ENCODE peak calls at places on chromosomes 4 and X, in nine cellular contexts. X is neural progenitor cell, V is EL, D is fibroblast of lung, C is NCI-H2029, A is HS-27A, S is foreskin fibroblast, K is ELR, Y is iris pigment epithelial cell. O is an unnamed sample.

GRCh38 chr4:13994016-13994415 is 366.5 kb upstream of the BOD1L1 start:
- DNase-seq in K (no peak), C (no peak), D (no peak), S (no peak), X (no peak), A (no peak), V (no peak), Y (no peak), O (no peak)

GRCh38 chrX:38804481-38805293 is 3.4 kb downstream of the MID1IP1 start:
- DNase-seq in D (no peak), Y (peak; percentile 36), X (peak; percentile 46), S (peak; percentile 51), V (peak; percentile 19), A (no peak), C (peak; percentile 0), K (peak; percentile 51), O (peak; percentile 59)

GRCh38 chrX:97167333-97167732 is 283.6 kb downstream of the RPA4 start:
- DNase-seq in K (no peak), C (no peak), Y (no peak), D (no peak), S (no peak), V (no peak), A (no peak), X (no peak), O (no peak)

GRCh38 chrX:119479845-119480244 is 11.6 kb downstream of the SLC25A5 start:
- DNase-seq in V (no peak), S (no peak), A (no peak), C (peak; percentile 39), X (no peak), K (no peak), Y (no peak), D (no peak), O (no peak)

GRCh38 chr4:87377816-87378215 is 13.2 kb downstream of the HSD17B11 start:
- DNase-seq in K (no peak), A (no peak), Y (no peak), V (no peak), X (no peak), D (no peak), C (no peak), S (no peak), O (no peak)

GRCh38 chr4:54082168-54082567 is 17.8 kb upstream of the CHIC2 start:
- DNase-seq in X (no peak), D (peak; percentile 99), Y (peak; percentile 96), V (peak; percentile 99), A (peak; percentile 100), C (no peak), S (peak; percentile 99), K (peak; percentile 98), O (peak; percentile 91)

GRCh38 chr4:83548151-83548905 is 12.4 kb downstream of the GPAT3 start:
- DNase-seq in Y (peak; percentile 96), X (no peak), D (peak; percentile 95), K (peak; percentile 98), A (peak; percentile 73), C (peak; percentile 80), V (peak; percentile 92), S (peak; percentile 97), O (peak; percentile 91)

GRCh38 chr4:168309781-168310180 is 8.8 kb downstream of the DDX60 start:
- DNase-seq in X (no peak), S (no peak), D (peak; percentile 26), A (no peak), Y (peak; percentile 28), V (no peak), C (peak; percentile 51), K (no peak), O (no peak)

GRCh38 chr4:2451036-2451520 is 17.8 kb upstream of the RNF4 start:
- DNase-seq in A (no peak), Y (no peak), S (no peak), C (no peak), V (no peak), D (no peak), K (no peak), X (no peak), O (peak; percentile 47)

GRCh38 chr4:119543187-119543586 is 85.4 kb downstream of the PDE5A start:
- DNase-seq in C (no peak), X (no peak), S (no peak), A (no peak), K (no peak), V (no peak), Y (no peak), D (no peak), O (no peak)

GRCh38 chr4:163540977-163541376 is 46.5 kb downstream of the TMA16 start:
- DNase-seq in D (peak; percentile 93), K (peak; percentile 90), A (no peak), S (peak; percentile 90), X (no peak), V (peak; percentile 90), C (no peak), Y (peak; percentile 92), O (peak; percentile 73)

GRCh38 chr4:70530997-70531396 is 12.6 kb downstream of the AMTN start:
- DNase-seq in K (no peak), D (no peak), S (no peak), X (no peak), V (no peak), Y (no peak), A (no peak), C (no peak), O (no peak)

GRCh38 chr4:152780267-152780811 is 585 bp downstream of the ARFIP1 start:
- DNase-seq in V (peak; percentile 48), Y (peak; percentile 20), X (peak; percentile 52), A (peak; percentile 19), D (no peak), K (peak; percentile 52), C (no peak), S (peak; percentile 53), O (peak; percentile 72)

GRCh38 chrX:18377802-18378201 is 23.3 kb upstream of the SCML2 start:
- DNase-seq in A (no peak), K (peak; percentile 34), S (peak; percentile 43), X (peak; percentile 53), V (peak; percentile 23), C (peak; percentile 3), D (peak; percentile 36), Y (peak; percentile 19), O (peak; percentile 62)

GRCh38 chr4:7892212-7893019 is 47.2 kb downstream of the AFAP1 start:
- DNase-seq in D (peak; percentile 98), S (peak; percentile 67), K (peak; percentile 90), X (peak; percentile 4), V (peak; percentile 95), A (no peak), C (no peak), Y (peak; percentile 94), O (peak; percentile 90)

GRCh38 chrX:38318606-38319005 is 8.7 kb downstream of the RPGR start:
- DNase-seq in A (no peak), Y (no peak), D (no peak), K (no peak), C (no peak), X (no peak), V (no peak), S (no peak), O (no peak)

GRCh38 chrX:152897216-152898144 is at the start of gene ZNF185:
- DNase-seq in X (peak; percentile 89), C (peak; percentile 18), S (peak; percentile 43), V (peak; percentile 63), Y (peak; percentile 10), A (no peak), K (peak; percentile 75), D (no peak), O (peak; percentile 93)

GRCh38 chr4:141132689-141133145 is 552 bp downstream of the RNF150 start:
- DNase-seq in A (no peak), S (peak; percentile 61), K (peak; percentile 19), X (peak; percentile 75), D (peak; percentile 35), Y (peak; percentile 16), V (peak; percentile 50), C (no peak), O (peak; percentile 67)

GRCh38 chr4:85953651-85954018 is 406.2 kb downstream of the MAPK10 start:
- DNase-seq in X (no peak), S (peak; percentile 77), K (peak; percentile 89), Y (peak; percentile 54), D (peak; percentile 51), A (no peak), V (peak; percentile 90), C (no peak), O (peak; percentile 61)

GRCh38 chrX:78659955-78660354 is 827 bp upstream of the RTL3 start:
- DNase-seq in V (no peak), X (no peak), D (no peak), A (no peak), S (no peak), C (no peak), Y (no peak), K (no peak), O (no peak)

O was measured in islet precursor cell.